ENCODE peak calls at places on chromosome 14, in four cellular contexts. One of them, this sample, is unnamed.

GRCh38 chr14:45810152-45810872 is 557.3 kb upstream of the MIS18BP1 start:
- DNase-seq in K562: no peak
- DNase-seq in GM12878: peak
- DNase-seq in HepG2: no peak
- DNase-seq in this sample: no peak

GRCh38 chr14:97329701-97330100 is 532.5 kb downstream of the VRK1 start:
- DNase-seq in K562: no peak
- DNase-seq in GM12878: no peak
- DNase-seq in HepG2: no peak
- DNase-seq in this sample: no peak

GRCh38 chr14:32594766-32595165 is 265.7 kb downstream of the AKAP6 start:
- DNase-seq in K562: no peak
- DNase-seq in GM12878: no peak
- DNase-seq in HepG2: no peak
- DNase-seq in this sample: no peak

GRCh38 chr14:84826349-84826748 is 703.6 kb upstream of the FLRT2 start:
- DNase-seq in K562: no peak
- DNase-seq in GM12878: no peak
- DNase-seq in HepG2: no peak
- DNase-seq in this sample: no peak

GRCh38 chr14:73383356-73383755 is 75.0 kb downstream of the NUMB start:
- DNase-seq in K562: no peak
- DNase-seq in GM12878: no peak
- DNase-seq in HepG2: no peak
- DNase-seq in this sample: no peak

GRCh38 chr14:20002319-20002718 is 356 bp downstream of the OR4Q2 start:
- DNase-seq in K562: no peak
- DNase-seq in GM12878: no peak
- DNase-seq in HepG2: no peak
- DNase-seq in this sample: no peak

GRCh38 chr14:75667099-75667498 is 6.1 kb downstream of the TTLL5 start:
- DNase-seq in K562: no peak
- DNase-seq in GM12878: no peak
- DNase-seq in HepG2: no peak
- DNase-seq in this sample: no peak

GRCh38 chr14:24271134-24271833 is at the start of gene RABGGTA:
- DNase-seq in K562: peak
- DNase-seq in GM12878: peak
- DNase-seq in HepG2: peak
- DNase-seq in this sample: peak

GRCh38 chr14:93727039-93727740 is 61.1 kb downstream of the PRIMA1 start:
- DNase-seq in K562: no peak
- DNase-seq in GM12878: no peak
- DNase-seq in HepG2: no peak
- DNase-seq in this sample: no peak

GRCh38 chr14:31842905-31843304 is 234.2 kb upstream of the ARHGAP5 start:
- DNase-seq in K562: no peak
- DNase-seq in GM12878: no peak
- DNase-seq in HepG2: no peak
- DNase-seq in this sample: no peak

GRCh38 chr14:76153919-76154318 is 2.2 kb downstream of the GPATCH2L start:
- DNase-seq in K562: no peak
- DNase-seq in GM12878: no peak
- DNase-seq in HepG2: no peak
- DNase-seq in this sample: no peak

GRCh38 chr14:36555998-36556743 is 26.2 kb downstream of the NKX2-8 start:
- DNase-seq in K562: no peak
- DNase-seq in GM12878: no peak
- DNase-seq in HepG2: no peak
- DNase-seq in this sample: no peak

GRCh38 chr14:25121342-25122129 is 71.6 kb upstream of the STXBP6 start:
- DNase-seq in K562: no peak
- DNase-seq in GM12878: no peak
- DNase-seq in HepG2: peak
- DNase-seq in this sample: no peak

GRCh38 chr14:20866194-20866593 is 25.0 kb upstream of the RNASE3 start:
- DNase-seq in K562: no peak
- DNase-seq in GM12878: no peak
- DNase-seq in HepG2: no peak
- DNase-seq in this sample: no peak

GRCh38 chr14:57066887-57067513 is 201.7 kb downstream of the EXOC5 start:
- DNase-seq in K562: peak
- DNase-seq in GM12878: no peak
- DNase-seq in HepG2: peak
- DNase-seq in this sample: peak

GRCh38 chr14:45253754-45254300 is 825 bp upstream of the MIS18BP1 start:
- DNase-seq in K562: no peak
- DNase-seq in GM12878: no peak
- DNase-seq in HepG2: no peak
- DNase-seq in this sample: peak

GRCh38 chr14:29463727-29464370 is 463.8 kb downstream of the PRKD1 start:
- DNase-seq in K562: no peak
- DNase-seq in GM12878: no peak
- DNase-seq in HepG2: no peak
- DNase-seq in this sample: no peak
- TF ChIP-seq CTCF in K562: no peak
- TF ChIP-seq CTCF in GM12878: no peak
- TF ChIP-seq CTCF in HepG2: no peak
- TF ChIP-seq CTCF in this sample: no peak

GRCh38 chr14:101705733-101706508 is 55.6 kb upstream of the PPP2R5C start:
- DNase-seq in K562: no peak
- DNase-seq in GM12878: no peak
- DNase-seq in HepG2: no peak
- DNase-seq in this sample: no peak
- TF ChIP-seq CHD4 in K562: no peak
- TF ChIP-seq CHD4 in GM12878: no peak
- TF ChIP-seq CHD4 in HepG2: no peak
- TF ChIP-seq CHD4 in this sample: no peak

GRCh38 chr14:51548187-51548586 is 103.5 kb upstream of the FRMD6 start:
- DNase-seq in K562: no peak
- DNase-seq in GM12878: no peak
- DNase-seq in HepG2: no peak
- DNase-seq in this sample: no peak
- TF ChIP-seq ESRRA in K562: no peak
- TF ChIP-seq ESRRA in GM12878: no peak
- TF ChIP-seq ESRRA in HepG2: no peak
- TF ChIP-seq ESRRA in this sample: no peak

DNA sequence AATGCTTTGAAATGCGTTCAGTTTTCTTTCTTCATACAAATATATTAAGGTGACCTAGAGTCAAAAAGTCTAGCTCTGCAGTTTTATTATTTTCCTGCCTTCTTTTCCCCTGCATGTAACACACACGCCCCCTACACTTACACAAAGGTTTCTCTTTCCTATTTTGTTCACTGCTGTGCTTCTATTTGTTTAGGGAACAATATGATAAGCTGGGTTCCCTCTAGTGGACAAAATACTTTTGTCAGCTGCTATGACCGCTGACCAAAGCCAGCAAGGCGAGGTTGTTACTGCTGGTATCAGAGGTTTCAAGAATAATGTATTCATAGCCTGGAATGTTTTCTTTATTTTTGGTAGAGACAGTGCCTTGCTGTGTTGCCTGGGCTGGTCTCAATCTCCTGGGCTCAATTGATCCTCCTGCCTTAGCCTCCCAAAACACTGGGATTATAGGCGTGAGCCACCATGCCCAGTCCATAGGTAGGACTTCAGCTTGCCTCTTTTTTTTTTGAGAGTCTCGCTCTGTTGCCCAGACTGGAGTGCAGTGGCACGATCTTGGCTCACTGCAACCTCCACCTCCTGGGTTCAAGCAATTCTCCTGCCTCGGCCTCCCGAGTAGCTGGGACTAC is 33.4 kb downstream of the FNTB start:
- DNase-seq in K562: peak
- DNase-seq in GM12878: no peak
- DNase-seq in HepG2: peak
- DNase-seq in this sample: peak
- TF ChIP-seq CTCF in K562: peak
- TF ChIP-seq CTCF in GM12878: peak
- TF ChIP-seq CTCF in HepG2: peak
- TF ChIP-seq CTCF in this sample: peak

GRCh38 chr14:88630565-88630964 is 67.7 kb downstream of the ZC3H14 start:
- DNase-seq in K562: no peak
- DNase-seq in GM12878: peak
- DNase-seq in HepG2: no peak
- DNase-seq in this sample: no peak
- TF ChIP-seq CHD4 in K562: no peak
- TF ChIP-seq CHD4 in GM12878: no peak
- TF ChIP-seq CHD4 in HepG2: no peak
- TF ChIP-seq CHD4 in this sample: no peak

GRCh38 chr14:91753501-91754128 is 21.7 kb upstream of the CATSPERB start:
- DNase-seq in K562: no peak
- DNase-seq in GM12878: no peak
- DNase-seq in HepG2: no peak
- DNase-seq in this sample: no peak
- TF ChIP-seq ESRRA in K562: no peak
- TF ChIP-seq ESRRA in GM12878: no peak
- TF ChIP-seq ESRRA in HepG2: no peak
- TF ChIP-seq ESRRA in this sample: no peak

GRCh38 chr14:86961106-86961716 is 1031.8 kb downstream of the GALC start:
- DNase-seq in K562: peak
- DNase-seq in GM12878: no peak
- DNase-seq in HepG2: peak
- DNase-seq in this sample: peak
- TF ChIP-seq CTCF in K562: no peak
- TF ChIP-seq CTCF in GM12878: peak
- TF ChIP-seq CTCF in HepG2: peak
- TF ChIP-seq CTCF in this sample: no peak

DNA sequence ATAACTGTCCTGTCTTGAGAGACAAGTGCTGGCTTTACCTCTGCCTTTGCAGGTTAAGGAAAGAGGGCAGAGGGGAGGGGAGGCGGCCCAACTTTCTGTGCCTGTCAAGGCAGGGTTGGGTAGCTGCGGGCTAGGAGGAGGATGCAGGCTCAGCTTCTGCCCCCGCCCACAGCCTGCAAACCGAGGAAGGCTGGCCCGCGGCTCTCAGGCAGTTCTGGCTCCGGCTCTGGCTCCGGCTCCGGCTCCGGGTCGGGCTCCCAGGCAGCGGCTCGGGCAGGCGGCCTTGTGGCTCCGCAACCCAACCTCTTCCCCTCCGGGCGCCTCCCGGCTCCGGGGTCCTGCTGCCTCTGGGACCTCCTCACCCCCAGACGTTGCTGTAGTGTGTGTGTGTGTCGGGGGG is 92.9 kb downstream of the TMEM30B start:
- DNase-seq in K562: no peak
- DNase-seq in GM12878: no peak
- DNase-seq in HepG2: no peak
- DNase-seq in this sample: peak
- TF ChIP-seq CHD4 in K562: no peak
- TF ChIP-seq CHD4 in GM12878: no peak
- TF ChIP-seq CHD4 in HepG2: no peak
- TF ChIP-seq CHD4 in this sample: no peak

GRCh38 chr14:99564256-99564902 is 39.6 kb downstream of the CCDC85C start:
- DNase-seq in K562: no peak
- DNase-seq in GM12878: no peak
- DNase-seq in HepG2: peak
- DNase-seq in this sample: no peak
- TF ChIP-seq ESRRA in K562: no peak
- TF ChIP-seq ESRRA in GM12878: no peak
- TF ChIP-seq ESRRA in HepG2: no peak
- TF ChIP-seq ESRRA in this sample: no peak